ENCODE peak calls at places on chromosome 14, in five cellular contexts. T is lower leg skin, H is HL-60, U is IMR-90, A is endodermal cell. O is an unnamed sample.

GRCh38 chr14:97402279-97402678 is 605.1 kb downstream of the VRK1 start:
- DNase-seq in H (no peak), U (no peak), T (no peak), A (peak; percentile 2), O (no peak)

GRCh38 chr14:76261371-76261811 is 109.7 kb downstream of the GPATCH2L start:
- DNase-seq in U (peak; percentile 44), T (no peak), H (no peak), A (peak; percentile 57), O (no peak)

GRCh38 chr14:63026491-63026890 is 18.8 kb downstream of the KCNH5 start:
- DNase-seq in A (no peak), U (no peak), T (no peak), H (no peak), O (no peak)

GRCh38 chr14:78566017-78566858 is 396.1 kb downstream of the NRXN3 start:
- DNase-seq in H (peak; percentile 51), T (peak; percentile 62), U (peak; percentile 46), A (peak; percentile 97), O (peak; percentile 15)

GRCh38 chr14:55316528-55316927 is 45.3 kb downstream of the FBXO34 start:
- DNase-seq in T (no peak), A (no peak), U (no peak), H (no peak), O (no peak)

GRCh38 chr14:92040431-92041040 is 677 bp upstream of the TRIP11 start:
- DNase-seq in U (peak; percentile 61), A (peak; percentile 58), T (no peak), H (peak; percentile 56), O (no peak)

GRCh38 chr14:103463149-103463548 is 59.5 kb downstream of the CKB start:
- DNase-seq in H (no peak), A (no peak), U (no peak), T (no peak), O (no peak)

GRCh38 chr14:55122441-55122986 is 6.5 kb upstream of the LGALS3 start:
- DNase-seq in A (no peak), H (no peak), T (peak; percentile 64), U (peak; percentile 34), O (no peak)

DNA sequence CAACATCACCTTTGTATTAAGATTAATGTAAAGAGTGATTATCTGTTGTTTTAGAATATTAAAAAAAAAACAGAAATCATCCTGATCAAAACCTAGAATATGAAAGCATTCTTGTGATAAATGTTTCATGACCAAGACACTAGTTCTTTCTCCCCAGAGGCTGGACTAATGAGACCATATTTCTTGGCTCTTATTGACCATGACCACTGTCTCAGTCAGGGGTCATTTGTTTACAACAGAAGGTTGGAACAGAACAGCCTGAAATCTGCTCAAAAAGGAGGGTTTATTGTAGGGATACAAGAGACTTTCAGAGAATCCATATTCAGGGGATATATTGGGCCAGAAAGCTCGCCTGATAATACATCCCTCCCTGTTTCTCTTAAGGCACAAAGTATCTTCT is 87.7 kb downstream of the TMEM30B start:
- DNase-seq in H (no peak), T (no peak), U (no peak), A (no peak), O (no peak)
- TF ChIP-seq CTCF in H (no peak), T (no peak), U (no peak), A (no peak), O (no peak)

GRCh38 chr14:68722186-68722585 is 70.7 kb downstream of the ZFP36L1 start:
- DNase-seq in H (no peak), U (no peak), T (no peak), A (no peak), O (no peak)

GRCh38 chr14:68716698-68717097 is 76.2 kb downstream of the ZFP36L1 start:
- DNase-seq in U (no peak), H (no peak), A (peak; percentile 46), T (no peak), O (no peak)

GRCh38 chr14:68715032-68715924 is 77.6 kb downstream of the ZFP36L1 start:
- DNase-seq in U (peak; percentile 58), H (no peak), A (no peak), T (no peak), O (no peak)

GRCh38 chr14:68719634-68720384 is 73.1 kb downstream of the ZFP36L1 start:
- DNase-seq in A (no peak), T (no peak), H (no peak), U (no peak), O (no peak)

DNA sequence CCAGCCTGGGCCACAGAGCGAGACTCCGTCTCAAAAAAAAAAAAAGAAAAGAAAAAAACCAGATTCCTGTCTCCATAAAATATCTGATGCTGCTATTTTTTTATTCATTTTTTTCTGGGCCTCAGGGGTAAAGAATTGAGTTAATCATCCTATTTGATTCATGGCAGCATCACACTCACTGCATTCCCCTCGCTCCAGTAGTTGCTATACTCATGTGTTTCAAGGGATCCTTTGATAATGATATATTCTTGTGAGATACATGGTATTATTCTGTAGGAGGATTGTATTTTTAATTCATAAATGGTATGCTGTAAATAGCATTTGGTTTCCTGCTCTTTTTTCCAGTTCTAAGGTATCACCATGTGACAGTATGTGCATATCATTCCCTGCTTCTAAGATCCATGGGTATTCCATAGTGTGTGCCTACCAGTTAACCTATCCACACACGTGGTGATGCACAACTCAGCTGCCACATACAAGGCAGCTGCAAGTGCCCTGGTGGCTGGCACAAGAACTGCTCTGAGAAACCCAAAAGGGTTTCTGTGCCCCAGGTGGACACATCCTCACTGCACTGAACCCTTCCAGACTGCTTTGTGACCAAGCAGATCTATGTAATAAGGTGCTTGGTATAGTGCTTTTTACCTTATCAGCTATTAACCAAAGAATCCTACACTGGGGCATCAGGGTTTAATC is 74.7 kb downstream of the ZFP36L1 start:
- DNase-seq in U (no peak), A (peak; percentile 64), H (no peak), T (no peak), O (no peak)
- TF ChIP-seq CTCF in U (peak; percentile 23), A (peak; percentile 70), H (no peak), T (no peak), O (no peak)

GRCh38 chr14:23517650-23518329 is 33.8 kb downstream of the ZFHX2 start:
- DNase-seq in T (no peak), H (no peak), U (no peak), A (no peak), O (no peak)
- TF ChIP-seq CTCF in T (no peak), H (no peak), U (no peak), A (peak; percentile 58), O (no peak)

GRCh38 chr14:38605193-38606114 is 349.6 kb upstream of the CLEC14A start:
- DNase-seq in U (no peak), A (no peak), T (no peak), H (no peak), O (no peak)
- TF ChIP-seq CTCF in U (peak; percentile 7), A (peak; percentile 71), T (no peak), H (no peak), O (no peak)

GRCh38 chr14:70955543-70956480 is 48.6 kb downstream of the PCNX1 start:
- DNase-seq in U (peak; percentile 26), A (no peak), H (no peak), T (no peak), O (no peak)
- TF ChIP-seq CTCF in U (peak; percentile 69), A (peak; percentile 76), H (no peak), T (no peak), O (no peak)

DNA sequence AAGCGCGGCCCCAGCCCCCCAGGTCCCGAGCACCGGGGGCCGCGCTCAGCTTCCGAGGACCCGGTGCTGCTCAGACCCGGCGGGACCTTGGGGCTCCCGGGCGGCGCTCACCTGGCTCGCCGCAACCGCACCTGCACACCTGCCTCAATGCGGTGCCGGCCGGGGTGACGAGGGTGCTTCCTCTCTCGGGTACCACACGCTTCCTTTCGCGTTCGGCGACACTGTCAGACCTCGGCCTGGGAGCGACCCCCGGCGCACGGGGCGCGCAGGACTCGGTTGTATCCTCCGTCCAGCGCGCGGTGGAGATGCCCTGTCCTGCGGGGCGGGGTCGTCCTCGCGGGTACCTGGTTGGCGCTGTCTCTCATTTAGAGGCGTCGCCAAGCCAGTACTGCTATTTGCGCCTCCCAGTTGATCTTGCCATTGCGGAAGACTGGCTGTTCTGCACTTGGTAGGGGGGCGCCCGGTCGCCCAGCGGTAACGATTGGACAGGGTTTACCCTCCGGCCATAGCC is 718 bp downstream of the PACS2 start:
- DNase-seq in U (no peak), A (peak; percentile 83), H (no peak), T (peak; percentile 34), O (peak; percentile 44)
- TF ChIP-seq CTCF in U (no peak), A (no peak), H (no peak), T (no peak), O (no peak)

DNA sequence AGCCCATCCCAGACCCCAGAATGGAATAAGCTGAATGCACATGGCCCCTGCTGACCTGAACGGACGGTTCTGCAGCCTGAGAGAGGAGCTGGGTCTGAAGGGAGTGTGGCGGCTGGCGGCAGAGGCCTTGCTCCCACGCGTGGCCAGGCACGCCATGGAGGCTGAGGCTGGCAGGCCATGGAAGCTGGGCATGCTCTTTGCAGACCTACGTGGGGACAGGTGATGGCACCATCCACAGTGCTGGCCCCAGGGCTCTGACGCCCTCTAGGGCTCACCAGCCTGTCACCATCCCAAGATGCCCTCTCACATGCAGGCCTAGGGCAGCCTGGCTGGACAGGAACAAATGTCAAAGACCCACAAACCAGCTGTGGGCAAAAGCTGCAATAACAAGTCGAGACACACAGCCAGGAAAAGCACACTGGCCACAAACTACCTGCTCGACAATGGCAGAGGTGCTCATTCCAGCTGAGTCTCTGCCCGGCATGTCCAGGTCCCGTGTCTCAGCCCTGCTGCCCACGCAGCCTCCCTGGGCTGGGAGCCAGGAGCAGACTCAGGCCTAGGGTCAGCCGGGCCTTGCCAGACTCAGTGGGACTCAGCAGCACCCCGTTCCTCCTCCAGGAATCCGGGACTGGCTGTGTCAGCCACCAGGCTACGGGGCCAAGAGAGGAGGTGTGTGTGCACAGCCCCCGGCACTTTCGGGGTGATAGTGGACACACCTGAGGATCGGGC is 19.7 kb downstream of the BTBD6 start:
- DNase-seq in A (peak; percentile 62), H (no peak), T (no peak), U (no peak), O (no peak)
- TF ChIP-seq CTCF in A (peak; percentile 42), H (no peak), T (no peak), U (no peak), O (no peak)

DNA sequence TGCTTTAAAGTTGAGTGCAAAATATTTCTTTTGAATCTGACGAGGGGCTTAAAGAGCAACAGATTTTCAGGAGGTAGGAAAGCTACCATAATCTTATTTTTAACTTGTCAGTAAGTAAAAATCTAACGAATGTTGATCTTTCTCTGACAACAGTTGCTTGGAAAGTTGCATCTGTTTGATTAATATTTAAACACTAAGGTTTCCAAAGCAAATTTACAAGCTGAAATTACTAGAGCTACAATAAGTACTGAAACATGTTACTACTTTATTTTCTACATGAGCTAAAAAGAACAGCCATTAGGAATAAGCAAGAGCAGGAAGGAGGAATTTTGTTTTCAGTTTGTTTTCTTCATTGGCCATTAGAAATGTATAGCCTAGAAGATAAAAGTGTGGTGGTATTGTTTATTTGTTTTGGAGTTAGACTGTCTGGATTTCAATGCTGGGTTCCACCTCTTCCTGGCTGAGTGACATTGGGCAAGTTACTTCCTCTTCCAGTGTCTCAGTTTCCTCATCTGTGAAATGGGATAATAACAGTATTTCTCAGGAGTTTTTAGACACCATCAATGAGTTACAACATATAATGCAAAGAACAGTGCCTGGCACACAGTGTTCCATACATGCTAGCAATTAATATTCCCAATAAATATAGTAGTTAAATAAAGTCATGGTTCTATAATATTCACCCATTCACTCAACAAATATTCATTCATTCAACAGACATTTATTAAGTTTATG is 87.9 kb upstream of the FLRT2 start:
- DNase-seq in T (no peak), H (no peak), U (no peak), A (no peak), O (no peak)
- TF ChIP-seq CTCF in T (no peak), H (no peak), U (no peak), A (no peak), O (no peak)

O was measured in activated B cell treated with CpG ODN at 0.5 μM for 24 hours.